ENCODE peak calls at places on chromosome 20, in eight cellular contexts. I is IMR-90, C is left colon, V is HL-60, U is GM04504, N is vagina, O is AG09319, A is SHP77. P is an unnamed sample.

GRCh38 chr20:46088409-46089075 is 1.2 kb downstream of the NCOA5 start:
- DNase-seq in I (peak; percentile 8), C (no peak), V (no peak), U (no peak), N (no peak), O (no peak), A (no peak), P (no peak)

GRCh38 chr20:35845561-35845960 is 73.7 kb downstream of the PHF20 start:
- DNase-seq in I (peak; percentile 50), C (no peak), V (no peak), U (no peak), N (no peak), O (no peak), A (no peak), P (no peak)

GRCh38 chr20:4014031-4014474 is 1.3 kb downstream of the RNF24 start:
- DNase-seq in I (peak; percentile 85), C (peak; percentile 62), V (peak; percentile 80), U (peak; percentile 73), N (no peak), O (peak; percentile 59), A (peak; percentile 65), P (peak; percentile 51)

GRCh38 chr20:41003143-41003932 is 25.3 kb upstream of the TOP1 start:
- DNase-seq in I (peak; percentile 99), C (peak; percentile 90), V (peak; percentile 80), U (peak; percentile 94), N (no peak), O (peak; percentile 92), A (peak; percentile 84), P (peak; percentile 85)

GRCh38 chr20:11373391-11373790 is 544.3 kb upstream of the BTBD3 start:
- DNase-seq in I (no peak), C (no peak), V (no peak), U (no peak), N (no peak), O (no peak), A (no peak), P (peak; percentile 85)

GRCh38 chr20:36836591-36837329 is 39.2 kb upstream of the TLDC2 start:
- DNase-seq in I (peak; percentile 57), C (peak; percentile 74), V (peak; percentile 70), U (no peak), N (no peak), O (no peak), A (peak; percentile 55), P (peak; percentile 72)

GRCh38 chr20:19659468-19659867 is 98.6 kb upstream of the RIN2 start:
- DNase-seq in I (no peak), C (no peak), V (no peak), U (no peak), N (no peak), O (no peak), A (no peak), P (no peak)

GRCh38 chr20:45589725-45590124 is 10.6 kb upstream of the WFDC8 start:
- DNase-seq in I (no peak), C (no peak), V (no peak), U (no peak), N (no peak), O (no peak), A (no peak), P (no peak)

GRCh38 chr20:49285813-49286494 is 8.1 kb upstream of the ZNFX1 start:
- DNase-seq in I (no peak), C (no peak), V (no peak), U (no peak), N (no peak), O (no peak), A (no peak), P (no peak)

GRCh38 chr20:13684566-13685222 is 46.0 kb upstream of the TASP1 start:
- DNase-seq in I (no peak), C (no peak), V (peak; percentile 28), U (no peak), N (no peak), O (no peak), A (no peak), P (no peak)

GRCh38 chr20:61680096-61680495 is 385.6 kb downstream of the TAF4 start:
- DNase-seq in I (no peak), C (no peak), V (no peak), U (no peak), N (no peak), O (no peak), A (no peak), P (no peak)

GRCh38 chr20:1826046-1826445 is 69.2 kb upstream of the SIRPA start:
- DNase-seq in I (no peak), C (no peak), V (no peak), U (no peak), N (no peak), O (no peak), A (no peak), P (no peak)

GRCh38 chr20:32535316-32535952 is 49.7 kb downstream of the NOL4L start:
- DNase-seq in I (no peak), C (no peak), V (no peak), U (no peak), N (no peak), O (no peak), A (peak; percentile 43), P (no peak)

GRCh38 chr20:3420211-3420707 is 12.8 kb upstream of the DNAAF9 start:
- DNase-seq in I (peak; percentile 41), C (peak; percentile 46), V (peak; percentile 99), U (peak; percentile 87), N (peak; percentile 92), O (no peak), A (peak; percentile 19), P (peak; percentile 34)

GRCh38 chr20:431012-431904 is 23.2 kb downstream of the RBCK1 start:
- DNase-seq in I (peak; percentile 68), C (peak; percentile 61), V (no peak), U (peak; percentile 36), N (no peak), O (peak; percentile 18), A (peak; percentile 94), P (peak; percentile 83)

GRCh38 chr20:36542019-36542488 is 735 bp downstream of the MYL9 start:
- DNase-seq in I (peak; percentile 70), C (no peak), V (no peak), U (peak; percentile 48), N (no peak), O (no peak), A (peak; percentile 13), P (peak; percentile 69)

GRCh38 chr20:49384437-49385434 is 97.7 kb downstream of the KCNB1 start:
- DNase-seq in I (peak; percentile 26), C (peak; percentile 58), V (peak; percentile 8), U (peak; percentile 10), N (no peak), O (no peak), A (peak; percentile 82), P (peak; percentile 86)

GRCh38 chr20:57695012-57695411 is 14.8 kb downstream of the PMEPA1 start:
- DNase-seq in I (no peak), C (no peak), V (no peak), U (no peak), N (no peak), O (no peak), A (no peak), P (no peak)

GRCh38 chr20:47847882-47848485 is 62.7 kb upstream of the SULF2 start:
- DNase-seq in I (no peak), C (no peak), V (no peak), U (no peak), N (no peak), O (no peak), A (no peak), P (no peak)

GRCh38 chr20:31712564-31713311 is 9.9 kb downstream of the BCL2L1 start:
- DNase-seq in I (peak; percentile 82), C (peak; percentile 91), V (no peak), U (peak; percentile 59), N (no peak), O (no peak), A (no peak), P (peak; percentile 93)

GRCh38 chr20:63977392-63978276 is 1.8 kb downstream of the SAMD10 start:
- DNase-seq in I (peak; percentile 88), C (no peak), V (peak; percentile 73), U (no peak), N (no peak), O (no peak), A (no peak), P (no peak)

GRCh38 chr20:17771206-17772004 is 71.6 kb downstream of the BANF2 start:
- DNase-seq in I (no peak), C (no peak), V (no peak), U (no peak), N (no peak), O (no peak), A (no peak), P (no peak)

GRCh38 chr20:47500554-47500953 is 1.1 kb upstream of the NCOA3 start:
- DNase-seq in I (no peak), C (no peak), V (no peak), U (no peak), N (no peak), O (no peak), A (no peak), P (no peak)

GRCh38 chr20:39909447-39909846 is 779.6 kb downstream of the MAFB start:
- DNase-seq in I (no peak), C (peak; percentile 41), V (no peak), U (no peak), N (no peak), O (no peak), A (no peak), P (peak; percentile 50)

GRCh38 chr20:63106108-63106764 is 99.5 kb upstream of the BHLHE23 start:
- DNase-seq in I (peak; percentile 4), C (peak; percentile 84), V (no peak), U (peak; percentile 4), N (no peak), O (no peak), A (peak; percentile 92), P (no peak)

GRCh38 chr20:63737940-63738686 is 1.5 kb upstream of the SLC2A4RG start:
- DNase-seq in I (no peak), C (peak; percentile 60), V (no peak), U (no peak), N (no peak), O (no peak), A (no peak), P (no peak)

GRCh38 chr20:32966881-32967781 is 37.1 kb downstream of the SUN5 start:
- DNase-seq in I (no peak), C (no peak), V (no peak), U (no peak), N (peak; percentile 74), O (no peak), A (no peak), P (peak; percentile 10)

GRCh38 chr20:43919686-43920403 is 5.2 kb downstream of the TOX2 start:
- DNase-seq in I (no peak), C (no peak), V (no peak), U (no peak), N (no peak), O (no peak), A (peak; percentile 13), P (no peak)

GRCh38 chr20:5835234-5835845 is 85.1 kb downstream of the SHLD1 start:
- DNase-seq in I (peak; percentile 62), C (no peak), V (no peak), U (peak; percentile 16), N (no peak), O (no peak), A (peak; percentile 75), P (peak; percentile 26)

GRCh38 chr20:48831702-48832422 is 4.1 kb upstream of the PREX1 start:
- DNase-seq in I (peak; percentile 39), C (no peak), V (no peak), U (peak; percentile 51), N (no peak), O (peak; percentile 10), A (no peak), P (peak; percentile 46)

GRCh38 chr20:63160641-63161175 is 55.2 kb downstream of the YTHDF1 start:
- DNase-seq in I (no peak), C (no peak), V (no peak), U (no peak), N (no peak), O (no peak), A (no peak), P (no peak)

GRCh38 chr20:19095762-19096161 is 116.7 kb upstream of the SLC24A3 start:
- DNase-seq in I (no peak), C (no peak), V (no peak), U (no peak), N (no peak), O (no peak), A (no peak), P (no peak)

GRCh38 chr20:32582659-32583580 is 2.2 kb downstream of the NOL4L start:
- DNase-seq in I (no peak), C (no peak), V (peak; percentile 35), U (no peak), N (no peak), O (no peak), A (no peak), P (peak; percentile 37)